ENCODE peak calls at places on chromosomes 6 and 20, in eight cellular contexts. R is neural progenitor cell, G is HCT116, E is OCI-LY7, Z is PC-3, J is GM23338, I is SK-N-SH, T is MM.1S. C is an unnamed sample.

GRCh38 chr20:15162061-15162740 is 824.8 kb upstream of the FLRT3 start:
- DNase-seq in E (no peak), Z (no peak), I (no peak), J (no peak), R (no peak), T (peak), G (no peak), C (no peak)

GRCh38 chr6:121806116-121806515 is 370.7 kb downstream of the GJA1 start:
- DNase-seq in R (no peak), I (no peak), J (no peak), T (no peak), E (no peak), Z (no peak), G (no peak), C (no peak)

GRCh38 chr6:24520929-24521546 is 26.3 kb downstream of the ALDH5A1 start:
- DNase-seq in T (peak), E (peak), G (peak), I (peak), Z (peak), J (peak), R (peak), C (peak)

GRCh38 chr20:5947276-5947675 is 3.1 kb downstream of the TRMT6 start:
- DNase-seq in G (no peak), R (no peak), T (no peak), E (no peak), Z (peak), J (no peak), I (no peak), C (no peak)

GRCh38 chr6:74117113-74117512 is 421.1 kb downstream of the CD109 start:
- DNase-seq in I (no peak), T (no peak), J (no peak), R (no peak), G (no peak), Z (no peak), E (no peak), C (no peak)

GRCh38 chr6:112839525-112839961 is 492.4 kb downstream of the RFPL4B start:
- DNase-seq in I (no peak), T (no peak), E (no peak), Z (no peak), R (peak), G (no peak), J (no peak), C (peak)

GRCh38 chr20:44532981-44533331 is 11.1 kb upstream of the SERINC3 start:
- DNase-seq in Z (peak), J (no peak), T (no peak), E (no peak), R (no peak), I (no peak), G (no peak), C (no peak)

GRCh38 chr6:51495806-51496380 is 591.5 kb downstream of the PKHD1 start:
- DNase-seq in I (no peak), Z (no peak), G (no peak), E (no peak), T (no peak), R (no peak), J (no peak), C (no peak)

GRCh38 chr6:147061152-147061551 is 143.1 kb upstream of the STXBP5 start:
- DNase-seq in Z (no peak), E (no peak), T (no peak), I (peak), J (no peak), G (no peak), R (no peak), C (no peak)

GRCh38 chr6:73471686-73472290 is 10.3 kb downstream of the MTO1 start:
- DNase-seq in T (peak), R (no peak), Z (no peak), I (no peak), G (no peak), E (peak), J (no peak), C (no peak)

GRCh38 chr6:168286116-168286515 is 33.5 kb downstream of the DACT2 start:
- DNase-seq in I (no peak), G (no peak), E (no peak), T (no peak), Z (no peak), J (no peak), R (no peak), C (no peak)

GRCh38 chr6:127190552-127190951 is 72.1 kb downstream of the RSPO3 start:
- DNase-seq in Z (peak), T (peak), E (peak), R (peak), J (peak), I (no peak), G (peak), C (peak)

GRCh38 chr6:27672113-27672799 is 199.4 kb upstream of the ZNF184 start:
- DNase-seq in R (peak), E (no peak), T (peak), J (peak), I (no peak), Z (peak), G (peak), C (peak)

GRCh38 chr20:22924036-22924737 is 110.9 kb upstream of the SSTR4 start:
- DNase-seq in J (no peak), E (no peak), R (no peak), I (no peak), G (no peak), T (no peak), Z (peak), C (no peak)

GRCh38 chr6:110652520-110652919 is 162.7 kb downstream of the CDK19 start:
- DNase-seq in E (no peak), I (no peak), T (no peak), G (no peak), J (no peak), Z (no peak), R (no peak), C (no peak)

GRCh38 chr6:76574746-76575145 is 502.3 kb upstream of the IMPG1 start:
- DNase-seq in Z (no peak), R (peak), I (no peak), E (no peak), G (no peak), T (no peak), J (peak), C (no peak)

GRCh38 chr6:41527721-41528408 is 18.3 kb upstream of the FOXP4 start:
- DNase-seq in I (no peak), J (peak), E (no peak), T (no peak), R (peak), G (no peak), Z (peak), C (peak)

GRCh38 chr6:167119680-167120556 is 3.0 kb upstream of the CCR6 start:
- DNase-seq in Z (no peak), I (no peak), R (no peak), G (no peak), T (peak), J (no peak), E (peak), C (no peak)

GRCh38 chr20:5722927-5723326 is 27.3 kb upstream of the SHLD1 start:
- DNase-seq in I (no peak), J (no peak), T (no peak), Z (no peak), G (no peak), R (no peak), E (no peak), C (no peak)

GRCh38 chr20:61320617-61321200 is 68.6 kb downstream of the CDH4 start:
- DNase-seq in J (no peak), G (no peak), E (no peak), Z (no peak), I (no peak), T (no peak), R (no peak), C (no peak)

GRCh38 chr20:6074145-6074561 is 20.3 kb upstream of the LRRN4 start:
- DNase-seq in J (peak), T (peak), G (no peak), Z (peak), R (peak), E (peak), I (peak), C (peak)

GRCh38 chr6:131116755-131117360 is 18.4 kb upstream of the AKAP7 start:
- DNase-seq in I (peak), T (peak), G (peak), Z (peak), E (peak), R (peak), J (peak), C (peak)

GRCh38 chr6:74939309-74939708 is 266.5 kb downstream of the COL12A1 start:
- DNase-seq in R (peak), E (no peak), J (no peak), I (no peak), G (peak), Z (peak), T (no peak), C (no peak)

GRCh38 chr6:152441892-152442291 is 195.3 kb downstream of the SYNE1 start:
- DNase-seq in E (no peak), J (no peak), I (peak), Z (no peak), R (no peak), G (no peak), T (no peak), C (no peak)

GRCh38 chr6:5936140-5936539 is 70.6 kb downstream of the NRN1 start:
- DNase-seq in E (no peak), J (no peak), R (no peak), T (no peak), I (no peak), Z (no peak), G (no peak), C (no peak)

GRCh38 chr6:7214400-7214940 is 98.5 kb downstream of the SSR1 start:
- DNase-seq in Z (no peak), R (no peak), E (no peak), I (peak), J (no peak), T (no peak), G (no peak), C (no peak)

GRCh38 chr20:45415822-45416637 is at the start of gene PIGT:
- DNase-seq in T (peak), I (peak), E (peak), R (peak), Z (peak), J (peak), G (peak), C (peak)

GRCh38 chr6:36545767-36546663 is 1.3 kb downstream of the STK38 start:
- DNase-seq in G (no peak), J (peak), Z (peak), T (peak), E (peak), I (peak), R (peak), C (peak)

GRCh38 chr6:166009385-166010031 is 158.1 kb downstream of the TBXT start:
- DNase-seq in E (no peak), J (no peak), T (no peak), Z (no peak), G (no peak), I (no peak), R (no peak), C (no peak)
- TF ChIP-seq EZH2phosphoT487 in E (no peak), J (no peak), T (no peak), Z (no peak), G (no peak), I (no peak), R (no peak), C (no peak)

GRCh38 chr20:52217689-52218395 is 26.3 kb upstream of the ZFP64 start:
- DNase-seq in T (peak), J (no peak), I (no peak), R (peak), Z (no peak), G (no peak), E (no peak), C (no peak)

GRCh38 chr20:52224920-52225319 is 33.3 kb upstream of the ZFP64 start:
- DNase-seq in R (no peak), G (no peak), T (no peak), I (no peak), E (no peak), Z (no peak), J (no peak), C (no peak)

DNA sequence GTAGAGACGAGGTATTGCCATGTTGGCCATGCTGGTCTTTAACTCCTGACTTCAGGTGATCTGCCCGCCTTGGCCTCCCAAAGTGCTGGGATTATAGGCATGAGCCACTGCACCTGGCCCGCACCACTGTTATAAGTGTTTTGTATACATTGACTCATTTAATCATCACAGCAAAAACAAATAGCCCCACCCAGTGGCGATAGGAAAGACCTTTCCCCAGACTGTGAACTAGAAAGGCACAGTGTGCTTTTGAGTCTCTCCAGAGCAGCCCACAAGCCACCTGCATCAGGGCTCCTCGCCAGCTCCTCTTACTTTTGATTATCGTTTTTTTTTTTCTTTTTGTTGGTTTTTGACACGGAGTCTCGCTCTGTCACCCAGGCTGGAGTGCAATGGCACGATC is 27.9 kb upstream of the ZFP64 start:
- DNase-seq in R (no peak), Z (peak), E (peak), I (no peak), G (no peak), T (peak), J (peak), C (no peak)
- TF ChIP-seq CTCF in R (peak), Z (peak), E (peak), I (no peak), G (peak), T (no peak), J (peak), C (no peak)

DNA sequence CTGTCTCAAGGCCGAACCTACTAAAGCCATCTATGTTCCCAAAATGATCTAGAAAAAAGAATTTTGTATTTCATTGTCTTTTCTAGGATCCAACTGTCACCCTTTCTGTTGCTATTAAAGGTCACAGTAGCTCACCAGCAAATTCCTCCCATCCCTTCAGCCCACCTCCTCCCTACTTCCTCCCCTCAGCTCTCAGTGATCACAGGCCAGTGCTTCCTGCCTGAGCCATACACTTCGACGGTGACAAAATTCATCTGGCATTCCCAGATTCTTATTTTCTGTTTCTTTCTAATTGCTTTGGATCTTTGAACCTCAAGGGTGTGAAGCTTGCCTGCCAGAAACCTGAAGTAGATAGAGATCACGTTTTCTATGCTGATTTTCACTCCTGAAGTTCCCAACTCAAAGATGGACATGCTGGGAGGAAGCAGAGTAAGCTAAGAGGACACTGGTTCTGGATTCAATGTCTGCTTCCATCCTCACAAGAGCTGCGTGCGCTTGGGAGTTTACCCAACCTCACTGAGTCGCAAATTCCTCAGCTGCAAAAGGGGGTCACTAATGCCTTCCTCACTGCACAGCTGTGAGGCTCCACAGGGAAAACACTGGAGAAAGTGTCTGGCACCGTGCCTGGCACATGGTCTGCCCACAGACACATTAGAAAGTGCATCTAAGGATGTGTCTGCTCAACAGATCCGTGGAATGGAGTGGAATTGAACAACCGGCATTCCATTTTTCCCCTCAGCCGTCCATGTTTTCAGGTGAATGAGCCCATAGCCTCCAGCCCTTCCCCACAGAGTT is 34.5 kb downstream of the MDGA1 start:
- DNase-seq in J (no peak), T (no peak), E (no peak), I (no peak), Z (no peak), R (no peak), G (no peak), C (no peak)
- TF ChIP-seq EZH2phosphoT487 in J (no peak), T (no peak), E (no peak), I (no peak), Z (no peak), R (no peak), G (no peak), C (no peak)

DNA sequence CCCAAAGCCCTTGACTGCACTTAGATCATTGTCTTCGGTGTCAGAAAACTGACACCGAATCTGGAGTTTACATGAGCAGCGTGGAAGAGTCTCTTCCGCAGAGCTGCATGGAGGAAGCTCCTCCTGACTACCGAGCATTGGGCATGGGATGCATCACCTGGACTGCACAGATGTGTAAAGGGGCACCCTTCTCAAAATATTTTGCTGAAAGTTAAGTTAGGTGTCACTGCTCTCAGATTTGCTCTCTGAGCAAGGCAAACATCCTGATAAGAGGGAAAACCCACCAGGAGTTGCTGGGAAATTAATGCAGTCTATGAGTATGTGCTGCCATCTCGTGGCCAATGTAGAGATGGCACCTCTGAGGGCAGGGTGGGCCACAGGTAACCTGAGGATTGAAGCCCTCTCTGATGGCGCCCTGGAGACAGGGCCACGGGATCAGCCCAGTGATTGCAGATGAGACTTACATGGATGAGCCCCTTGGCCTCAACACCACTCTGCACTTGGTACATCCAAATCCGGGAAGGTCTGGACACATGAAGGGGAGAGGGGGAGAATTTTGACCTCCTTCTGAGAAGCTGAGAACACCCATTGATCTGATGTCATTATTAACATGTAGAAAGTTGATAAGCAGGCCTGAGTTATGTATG is 129.9 kb downstream of the LPA start:
- DNase-seq in Z (peak), R (peak), E (peak), T (peak), I (peak), J (peak), G (peak), C (peak)
- TF ChIP-seq CTCF in Z (peak), R (peak), E (peak), T (peak), I (peak), J (peak), G (peak), C (peak)

DNA sequence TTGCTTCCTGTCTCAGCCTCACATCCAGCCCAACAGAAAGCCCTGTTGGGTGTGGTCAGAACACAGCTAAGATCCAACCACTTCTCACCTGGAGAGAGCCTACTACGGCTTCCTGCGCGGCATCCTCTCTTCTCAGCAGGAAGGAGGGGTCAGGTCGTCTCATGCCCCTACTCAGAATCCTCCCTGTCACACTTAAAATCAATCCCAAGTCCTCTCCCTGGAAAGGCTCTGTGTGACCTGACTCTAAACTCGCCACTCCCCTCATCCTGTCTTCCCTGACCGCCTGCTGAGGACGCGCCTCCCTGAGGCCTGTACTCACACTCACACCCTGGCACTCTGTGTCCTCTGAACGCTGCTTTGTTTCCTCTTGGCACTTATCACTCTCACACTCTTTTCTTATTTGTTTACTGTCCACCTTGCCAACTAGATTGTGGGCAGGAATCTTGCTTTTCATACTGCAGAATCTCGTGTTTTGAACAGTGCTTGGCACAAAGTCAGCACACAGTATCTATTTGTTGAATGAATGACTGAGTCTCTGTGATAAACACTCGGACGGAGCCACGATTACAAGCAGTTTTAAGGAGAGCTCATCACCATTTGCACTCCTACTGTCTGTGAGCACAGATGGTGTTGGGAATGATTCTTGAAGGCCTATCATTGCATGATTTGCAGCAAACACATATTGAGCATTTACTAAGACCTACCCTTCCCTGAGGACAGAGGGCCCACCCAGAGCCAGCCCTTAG is 18.7 kb downstream of the RAB5IF start:
- DNase-seq in R (no peak), T (no peak), I (no peak), G (no peak), Z (no peak), J (peak), E (no peak), C (no peak)
- TF ChIP-seq EZH2phosphoT487 in R (no peak), T (no peak), I (no peak), G (no peak), Z (no peak), J (no peak), E (no peak), C (no peak)

C was measured in hepatocyte.